ENCODE peak calls at places on chromosome 4, in ten cellular contexts. F, X, I, T, U, Y, D, K, H and N are unnamed samples.

GRCh38 chr4:163384434-163384833 is 40.7 kb downstream of the NPY5R start:
- DNase-seq in Y (no peak), X (no peak), I (no peak), T (no peak), F (no peak), K (no peak), D (no peak), U (no peak), H (no peak), N (no peak)

GRCh38 chr4:101643201-101643600 is 147.3 kb upstream of the BANK1 start:
- DNase-seq in X (no peak), D (no peak), T (no peak), U (peak; percentile 22), F (no peak), K (no peak), I (no peak), H (no peak), Y (no peak), N (no peak)

GRCh38 chr4:67575232-67575888 is 16.8 kb downstream of the STAP1 start:
- DNase-seq in K (no peak), U (peak; percentile 55), F (peak; percentile 49), X (no peak), T (no peak), D (no peak), H (no peak), I (no peak), Y (no peak), N (no peak)

GRCh38 chr4:89482926-89483595 is 175.5 kb upstream of the GPRIN3 start:
- DNase-seq in U (no peak), I (no peak), H (no peak), X (no peak), F (no peak), K (no peak), T (no peak), D (no peak), Y (no peak), N (no peak)

GRCh38 chr4:16269742-16270522 is 43.7 kb upstream of the TAPT1 start:
- DNase-seq in I (no peak), U (no peak), T (no peak), D (no peak), H (no peak), K (no peak), X (no peak), Y (no peak), F (no peak), N (no peak)

GRCh38 chr4:146957252-146957651 is 11.6 kb upstream of the TTC29 start:
- DNase-seq in K (no peak), U (no peak), D (no peak), F (no peak), Y (no peak), H (no peak), X (no peak), I (no peak), T (no peak), N (no peak)

GRCh38 chr4:118276551-118276950 is 76.3 kb downstream of the PRSS12 start:
- DNase-seq in H (no peak), Y (no peak), I (no peak), K (no peak), X (no peak), F (no peak), U (no peak), D (no peak), T (no peak), N (no peak)

GRCh38 chr4:77082886-77083608 is 7.3 kb upstream of the CCNI start:
- DNase-seq in I (no peak), T (no peak), H (no peak), X (no peak), D (no peak), Y (no peak), U (peak; percentile 37), K (no peak), F (no peak), N (no peak)

GRCh38 chr4:2255501-2256155 is 6.3 kb downstream of the MXD4 start:
- DNase-seq in D (peak; percentile 34), X (no peak), H (no peak), K (no peak), Y (peak; percentile 10), U (peak; percentile 32), F (no peak), I (no peak), T (peak; percentile 26), N (peak; percentile 43)

GRCh38 chr4:34158883-34159282 is 2085.4 kb downstream of the ARAP2 start:
- DNase-seq in H (no peak), K (no peak), Y (no peak), I (no peak), T (no peak), U (no peak), F (no peak), D (no peak), X (no peak), N (no peak)

GRCh38 chr4:121358473-121358872 is 22.3 kb downstream of the QRFPR start:
- DNase-seq in T (no peak), U (no peak), K (no peak), D (no peak), I (no peak), H (no peak), Y (no peak), X (no peak), F (no peak), N (no peak)

DNA sequence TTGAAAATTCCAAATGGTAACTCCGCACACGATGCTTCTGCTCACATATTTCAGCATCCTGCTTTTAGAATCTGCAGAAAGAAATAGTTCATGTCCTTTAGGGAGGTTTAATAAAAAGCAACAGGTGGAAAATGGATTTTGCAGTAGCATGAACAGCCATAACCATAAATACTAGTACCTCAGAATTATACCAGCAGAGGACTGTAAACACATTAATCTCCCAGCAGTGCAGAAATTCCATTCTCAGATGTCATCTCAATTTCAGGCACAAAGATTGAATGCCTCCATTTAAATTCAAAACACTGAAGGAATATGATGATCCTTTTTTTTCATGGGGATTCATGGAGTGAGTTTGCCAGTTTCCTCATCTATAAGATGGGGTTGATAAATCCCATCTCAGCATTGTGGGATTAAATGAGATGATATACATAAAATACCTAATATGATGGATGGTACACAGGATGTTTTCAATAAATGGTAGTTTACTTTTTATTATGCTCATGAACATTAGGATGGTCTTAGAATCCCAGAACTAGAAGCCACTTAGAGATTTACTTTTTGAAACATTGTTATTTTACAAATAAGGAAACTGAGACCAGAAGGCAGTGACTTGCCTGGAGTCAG is 578 bp upstream of the LIMCH1 start:
- DNase-seq in D (no peak), K (no peak), I (no peak), T (no peak), H (no peak), X (no peak), F (no peak), Y (no peak), U (no peak), N (no peak)
- TF ChIP-seq CTCF in D (no peak), K (no peak), I (no peak), T (no peak), H (no peak), X (no peak), F (no peak), Y (no peak), U (no peak), N (no peak)

GRCh38 chr4:139281212-139281611 is 1.2 kb upstream of the MGARP start:
- DNase-seq in X (no peak), I (no peak), D (no peak), H (no peak), K (no peak), U (no peak), F (no peak), Y (no peak), T (no peak), N (no peak)
- TF ChIP-seq CTCF in X (peak; percentile 32), I (peak; percentile 8), D (no peak), H (peak; percentile 29), K (peak; percentile 29), U (peak; percentile 44), F (no peak), Y (no peak), T (peak; percentile 43), N (no peak)

GRCh38 chr4:37522996-37523395 is 163.2 kb downstream of the RELL1 start:
- DNase-seq in H (no peak), F (no peak), T (no peak), I (no peak), Y (no peak), U (peak; percentile 10), D (no peak), X (no peak), K (no peak), N (no peak)

GRCh38 chr4:37531156-37531555 is 155.0 kb downstream of the RELL1 start:
- DNase-seq in I (no peak), Y (no peak), D (no peak), X (no peak), H (no peak), U (no peak), F (no peak), T (no peak), K (no peak), N (no peak)

GRCh38 chr4:37524267-37524666 is 161.9 kb downstream of the RELL1 start:
- DNase-seq in U (peak; percentile 31), H (no peak), T (no peak), I (no peak), X (no peak), K (no peak), F (no peak), Y (peak; percentile 21), D (no peak), N (no peak)

GRCh38 chr4:37530451-37530850 is 155.7 kb downstream of the RELL1 start:
- DNase-seq in D (no peak), F (no peak), X (no peak), I (no peak), K (no peak), U (no peak), Y (no peak), T (no peak), H (no peak), N (no peak)

DNA sequence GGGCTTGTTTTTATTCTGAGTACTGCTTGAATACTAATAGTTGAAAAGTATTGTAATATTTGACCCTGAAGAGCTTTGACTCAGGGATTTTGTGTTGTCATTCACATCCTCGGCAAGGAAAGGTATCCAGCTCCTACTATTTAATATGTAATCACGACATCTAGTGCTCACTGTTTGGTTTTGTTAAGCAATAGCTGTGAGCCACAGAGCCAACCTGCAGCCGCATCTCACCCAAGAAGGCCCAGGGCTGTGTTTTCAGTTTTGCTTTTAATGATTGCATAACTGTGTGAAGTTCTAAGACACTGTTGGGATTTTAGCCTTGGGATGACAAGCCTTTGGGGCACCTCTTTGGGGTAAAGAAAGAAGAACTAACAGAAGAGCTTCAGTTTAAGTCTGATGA is 158.0 kb downstream of the RELL1 start:
- DNase-seq in X (no peak), K (no peak), I (no peak), D (no peak), U (peak; percentile 19), H (no peak), Y (no peak), T (no peak), F (no peak), N (no peak)
- TF ChIP-seq CTCF in X (no peak), K (no peak), I (no peak), D (no peak), U (no peak), H (no peak), Y (no peak), T (no peak), F (no peak), N (no peak)

GRCh38 chr4:159764343-159764952 is 661.6 kb downstream of the RAPGEF2 start:
- DNase-seq in U (peak; percentile 78), I (peak; percentile 51), Y (no peak), T (peak; percentile 51), D (no peak), K (peak; percentile 50), H (peak; percentile 26), X (no peak), F (peak; percentile 28), N (no peak)
- TF ChIP-seq CTCF in U (peak; percentile 72), I (peak; percentile 49), Y (peak; percentile 49), T (peak; percentile 63), D (peak; percentile 44), K (peak; percentile 79), H (peak; percentile 76), X (peak; percentile 48), F (peak; percentile 61), N (peak; percentile 80)